ENCODE peak calls at places on chromosomes 13 and 19, in six cellular contexts. A, H, M, O, R and D are unnamed samples.

GRCh38 chr13:32728327-32728726 is 142.1 kb downstream of the PDS5B start:
- DNase-seq in A (no peak), H (no peak), M (no peak), O (peak; percentile 1), R (no peak), D (peak; percentile 20)

GRCh38 chr19:34588249-34588648 is 88.7 kb downstream of the SCGB2B2 start:
- DNase-seq in A (no peak), H (peak; percentile 39), M (no peak), O (no peak), R (no peak), D (no peak)

GRCh38 chr19:15443838-15444237 is 5.9 kb downstream of the WIZ start:
- DNase-seq in A (no peak), H (no peak), M (peak; percentile 93), O (no peak), R (no peak), D (no peak)

GRCh38 chr13:38093425-38093824 is 223.9 kb upstream of the TRPC4 start:
- DNase-seq in A (no peak), H (no peak), M (no peak), O (no peak), R (no peak), D (no peak)

GRCh38 chr13:49419292-49419691 is 24.6 kb downstream of the CAB39L start:
- DNase-seq in A (no peak), H (no peak), M (no peak), O (no peak), R (no peak), D (no peak)

GRCh38 chr13:32940601-32941000 is 75.6 kb upstream of the KL start:
- DNase-seq in A (peak; percentile 27), H (peak; percentile 53), M (no peak), O (no peak), R (no peak), D (no peak)

GRCh38 chr13:71867101-71867814 is at the start of gene DACH1:
- DNase-seq in A (no peak), H (peak; percentile 61), M (no peak), O (peak; percentile 68), R (no peak), D (peak; percentile 50)

GRCh38 chr13:48888613-48889012 is 87.1 kb upstream of the FNDC3A start:
- DNase-seq in A (no peak), H (no peak), M (no peak), O (no peak), R (no peak), D (no peak)

GRCh38 chr13:110418944-110419343 is 111.9 kb downstream of the COL4A2 start:
- DNase-seq in A (no peak), H (no peak), M (no peak), O (no peak), R (no peak), D (no peak)

GRCh38 chr13:103222683-103223082 is 156.5 kb upstream of the SLC10A2 start:
- DNase-seq in A (no peak), H (no peak), M (no peak), O (no peak), R (no peak), D (no peak)

GRCh38 chr19:36256853-36257511 is 42.1 kb downstream of the ZNF146 start:
- DNase-seq in A (no peak), H (no peak), M (no peak), O (peak; percentile 52), R (no peak), D (peak; percentile 20)

GRCh38 chr13:98504371-98504963 is 72.4 kb downstream of the STK24 start:
- DNase-seq in A (no peak), H (no peak), M (no peak), O (no peak), R (no peak), D (no peak)

GRCh38 chr19:15454371-15454800 is 4.6 kb upstream of the WIZ start:
- DNase-seq in A (no peak), H (no peak), M (no peak), O (no peak), R (no peak), D (no peak)

GRCh38 chr19:20422616-20423205 is 142.9 kb downstream of the ZNF737 start:
- DNase-seq in A (no peak), H (no peak), M (no peak), O (no peak), R (no peak), D (no peak)

GRCh38 chr19:43798546-43799409 is 3.5 kb downstream of the LYPD5 start:
- DNase-seq in A (peak; percentile 85), H (peak; percentile 78), M (no peak), O (peak; percentile 92), R (no peak), D (peak; percentile 86)

GRCh38 chr19:13095934-13096890 is 6.4 kb downstream of the LYL1 start:
- DNase-seq in A (no peak), H (no peak), M (no peak), O (peak; percentile 90), R (no peak), D (peak; percentile 96)

GRCh38 chr13:44088911-44089851 is 209.5 kb downstream of the LACC1 start:
- DNase-seq in A (no peak), H (peak; percentile 64), M (no peak), O (no peak), R (no peak), D (no peak)

GRCh38 chr19:31140717-31141116 is 208.5 kb downstream of the TSHZ3 start:
- DNase-seq in A (no peak), H (peak; percentile 77), M (no peak), O (no peak), R (no peak), D (no peak)

GRCh38 chr19:29290853-29291252 is 77.9 kb upstream of the UQCRFS1 start:
- DNase-seq in A (no peak), H (no peak), M (peak; percentile 6), O (peak; percentile 30), R (no peak), D (no peak)

GRCh38 chr13:97116754-97117153 is 105.4 kb upstream of the MBNL2 start:
- DNase-seq in A (peak; percentile 48), H (peak; percentile 66), M (no peak), O (peak; percentile 27), R (no peak), D (no peak)

GRCh38 chr19:35013047-35013819 is 13.1 kb downstream of the GRAMD1A start:
- DNase-seq in A (peak; percentile 41), H (no peak), M (peak; percentile 80), O (peak; percentile 87), R (peak; percentile 70), D (peak; percentile 99)

GRCh38 chr19:36973021-36973843 is 57.1 kb downstream of the ZNF568 start:
- DNase-seq in A (peak; percentile 82), H (peak; percentile 70), M (peak; percentile 91), O (peak; percentile 95), R (peak; percentile 58), D (peak; percentile 13)

GRCh38 chr13:68697551-68697950 is 1410.1 kb upstream of the ATXN8OS start:
- DNase-seq in A (no peak), H (no peak), M (no peak), O (no peak), R (no peak), D (no peak)

GRCh38 chr19:21202865-21203494 is 61.1 kb downstream of the ZNF431 start:
- DNase-seq in A (peak; percentile 24), H (peak; percentile 17), M (no peak), O (peak; percentile 92), R (no peak), D (peak; percentile 54)

GRCh38 chr19:8393871-8394250 is 3.7 kb downstream of the RAB11B start:
- DNase-seq in A (no peak), H (no peak), M (no peak), O (no peak), R (no peak), D (no peak)

GRCh38 chr13:20616059-20616797 is 49.3 kb downstream of the IFT88 start:
- DNase-seq in A (no peak), H (peak; percentile 89), M (no peak), O (no peak), R (no peak), D (no peak)

GRCh38 chr19:9362905-9363304 is at the start of gene ZNF177:
- DNase-seq in A (no peak), H (no peak), M (no peak), O (peak; percentile 53), R (no peak), D (no peak)

GRCh38 chr19:43488179-43488578 is 16.4 kb downstream of the PHLDB3 start:
- DNase-seq in A (no peak), H (no peak), M (no peak), O (no peak), R (no peak), D (no peak)

GRCh38 chr13:46170687-46171086 is 11.3 kb downstream of the LCP1 start:
- DNase-seq in A (no peak), H (no peak), M (no peak), O (peak; percentile 44), R (no peak), D (peak; percentile 31)

GRCh38 chr13:101019126-101019525 is 344.5 kb upstream of the TMTC4 start:
- DNase-seq in A (no peak), H (peak; percentile 38), M (no peak), O (no peak), R (no peak), D (no peak)

GRCh38 chr19:28422046-28422445 is 790.9 kb downstream of the UQCRFS1 start:
- DNase-seq in A (no peak), H (no peak), M (no peak), O (no peak), R (no peak), D (no peak)

GRCh38 chr19:46860846-46861690 is at the start of gene ARHGAP35:
- DNase-seq in A (no peak), H (no peak), M (no peak), O (peak; percentile 75), R (no peak), D (peak; percentile 96)

GRCh38 chr19:7917292-7918061 is 2.7 kb upstream of the SNAPC2 start:
- DNase-seq in A (no peak), H (peak; percentile 58), M (peak; percentile 75), O (peak; percentile 83), R (peak; percentile 45), D (peak; percentile 95)

GRCh38 chr19:45729774-45730388 is 815 bp downstream of the FBXO46 start:
- DNase-seq in A (no peak), H (peak; percentile 13), M (no peak), O (peak; percentile 33), R (no peak), D (peak; percentile 50)

GRCh38 chr13:99634672-99635071 is 133.4 kb downstream of the TM9SF2 start:
- DNase-seq in A (no peak), H (no peak), M (no peak), O (peak; percentile 19), R (no peak), D (no peak)

GRCh38 chr13:52695856-52696255 is 43.2 kb downstream of the SUGT1 start:
- DNase-seq in A (no peak), H (peak; percentile 12), M (no peak), O (no peak), R (peak; percentile 12), D (no peak)

GRCh38 chr19:53808710-53809125 is 15.4 kb downstream of the NLRP12 start:
- DNase-seq in A (no peak), H (peak; percentile 58), M (no peak), O (peak; percentile 87), R (no peak), D (peak; percentile 59)

GRCh38 chr19:940591-941291 is 14.9 kb downstream of the ARID3A start:
- DNase-seq in A (peak; percentile 78), H (peak; percentile 86), M (peak; percentile 87), O (no peak), R (no peak), D (no peak)

GRCh38 chr19:13022111-13022858 is 27.0 kb downstream of the NFIX start:
- DNase-seq in A (no peak), H (peak; percentile 47), M (peak; percentile 93), O (no peak), R (no peak), D (peak; percentile 70)

GRCh38 chr13:44432595-44432994 is 59.0 kb downstream of the SERP2 start:
- DNase-seq in A (no peak), H (peak; percentile 27), M (no peak), O (no peak), R (no peak), D (no peak)